ENCODE peak calls at places on chromosomes 1 and 21, in eight cellular contexts. U is SHP77; P is activated T-helper 1 cell treated with anti-CD3 and anti-CD28 coated beads, Interleukin-2, amount 50 U/mL, for 16 hours; H is AG10803; Q is NCI-H1694; A is activated CD4-positive, alpha-beta T cell treated with anti-CD3 and anti-CD28 coated beads for 24 hours; T is GDM1; K is GM03348. F is an unnamed sample.

GRCh38 chr21:23963454-23963853 is 1643.8 kb downstream of the MRPL39 start:
- DNase-seq in P (no peak), T (no peak), H (no peak), U (peak; percentile 81), Q (no peak), K (no peak), A (no peak), F (no peak)

GRCh38 chr1:160779662-160780397 is 16.1 kb upstream of the LY9 start:
- DNase-seq in P (no peak), U (peak; percentile 35), Q (no peak), H (no peak), K (no peak), T (peak; percentile 12), A (no peak), F (no peak)

GRCh38 chr1:192550922-192551534 is 24.5 kb upstream of the RGS1 start:
- DNase-seq in A (no peak), U (no peak), K (peak; percentile 60), Q (no peak), H (peak; percentile 76), P (no peak), T (no peak), F (peak; percentile 91)

GRCh38 chr1:78045600-78045849 is 241 bp upstream of the GIPC2 start:
- DNase-seq in U (no peak), K (no peak), P (no peak), Q (no peak), T (no peak), H (no peak), A (no peak), F (no peak)

GRCh38 chr1:242405947-242406346 is 118.5 kb downstream of the PLD5 start:
- DNase-seq in Q (no peak), K (no peak), T (no peak), H (no peak), U (no peak), A (no peak), P (no peak), F (no peak)

GRCh38 chr1:18643154-18644012 is 12.7 kb downstream of the PAX7 start:
- DNase-seq in H (no peak), U (no peak), P (no peak), T (no peak), Q (no peak), A (no peak), K (peak; percentile 43), F (no peak)

GRCh38 chr1:200862713-200863415 is 9.9 kb upstream of the GPR25 start:
- DNase-seq in A (no peak), T (no peak), H (peak; percentile 20), P (no peak), Q (peak; percentile 70), K (no peak), U (no peak), F (no peak)

GRCh38 chr1:228783415-228784045 is 48.3 kb downstream of the RHOU start:
- DNase-seq in Q (no peak), H (no peak), U (no peak), K (no peak), P (no peak), A (no peak), T (no peak), F (no peak)

GRCh38 chr1:36576118-36576517 is 93.4 kb upstream of the CSF3R start:
- DNase-seq in U (peak; percentile 59), A (peak; percentile 35), Q (peak; percentile 54), T (no peak), K (peak; percentile 87), P (peak; percentile 12), H (peak; percentile 28), F (peak; percentile 10)

F was measured in HFFc6.